ENCODE peak calls at places on chromosomes 16 and 17, in five cellular contexts. I is GM04503; A is NCI-H446 treated with DMSO at 0.1 percent for 48 hours; C is stimulated activated naive B cell treated with anti-CD40 and anti-IgM and Interleukin-4, amounts not matched to agents 10 μg/mL and 1 μg/mL and 100 μg/mL, for 72 hours; X is kidney glomerular epithelial cell. S is an unnamed sample.
A peak's percentile ranks its signal among the peaks of the same experiment; 100 is the strongest.

GRCh38 chr17:6578491-6578890 is 22.1 kb upstream of the PITPNM3 start:
- DNase-seq in X (no peak), I (no peak), C (no peak), A (no peak), S (no peak)

GRCh38 chr16:85902366-85903155 is 3.6 kb downstream of the IRF8 start:
- DNase-seq in X (no peak), A (no peak), I (no peak), C (peak; percentile 75), S (no peak)

GRCh38 chr17:38428150-38428642 is at the start of gene ARHGAP23:
- DNase-seq in A (no peak), C (no peak), X (peak; percentile 63), I (no peak), S (no peak)

GRCh38 chr17:42403150-42403549 is 14.9 kb upstream of the STAT3 start:
- DNase-seq in I (no peak), C (no peak), X (no peak), A (no peak), S (no peak)

GRCh38 chr17:33725675-33726271 is 432.7 kb upstream of the ASIC2 start:
- DNase-seq in I (no peak), C (no peak), X (no peak), A (no peak), S (no peak)

GRCh38 chr16:83956336-83957289 is 3.6 kb downstream of the OSGIN1 start:
- DNase-seq in I (no peak), C (peak; percentile 65), A (no peak), X (peak; percentile 48), S (peak; percentile 61)

GRCh38 chr17:41885733-41886132 is 20.5 kb upstream of the KLHL11 start:
- DNase-seq in X (peak; percentile 8), A (no peak), C (no peak), I (no peak), S (no peak)

GRCh38 chr17:7587831-7588230 is 2.1 kb downstream of the SOX15 start:
- DNase-seq in A (no peak), X (no peak), C (no peak), I (no peak), S (no peak)

GRCh38 chr16:84138500-84138823 is 6.5 kb downstream of the HSDL1 start:
- DNase-seq in C (no peak), A (no peak), X (no peak), I (no peak), S (no peak)

GRCh38 chr16:31010539-31010938 is at the start of gene STX1B:
- DNase-seq in A (no peak), X (no peak), C (no peak), I (no peak), S (no peak)

GRCh38 chr17:20300399-20301037 is 166.8 kb downstream of the LGALS9B start:
- DNase-seq in A (no peak), X (no peak), I (peak; percentile 45), C (no peak), S (no peak)

GRCh38 chr17:65559802-65560627 is 1.4 kb downstream of the AXIN2 start:
- DNase-seq in I (no peak), X (no peak), A (no peak), C (no peak), S (no peak)

GRCh38 chr17:40932608-40933007 is 4.8 kb downstream of the KRT23 start:
- DNase-seq in C (no peak), A (no peak), I (no peak), X (peak; percentile 98), S (no peak)

GRCh38 chr17:6551909-6552768 is 4.2 kb downstream of the PITPNM3 start:
- DNase-seq in A (peak; percentile 69), I (no peak), C (no peak), X (no peak), S (peak; percentile 85)

GRCh38 chr16:23757937-23758619 is 3.3 kb downstream of the CHP2 start:
- DNase-seq in X (no peak), A (no peak), C (no peak), I (no peak), S (no peak)

GRCh38 chr17:63549289-63549945 is 860 bp upstream of the DCAF7 start:
- DNase-seq in I (no peak), X (no peak), A (no peak), C (no peak), S (no peak)

GRCh38 chr17:43616865-43617264 is 44.9 kb downstream of the MEOX1 start:
- DNase-seq in I (no peak), C (no peak), A (no peak), X (no peak), S (no peak)

GRCh38 chr17:3385869-3386816 is at the start of gene OR3A2:
- DNase-seq in I (no peak), A (no peak), X (no peak), C (no peak), S (no peak)

GRCh38 chr16:87734644-87735043 is 31.1 kb downstream of the KLHDC4 start:
- DNase-seq in C (no peak), A (no peak), X (no peak), I (no peak), S (no peak)

GRCh38 chr17:47096343-47096742 is 92.8 kb downstream of the CDC27 start:
- DNase-seq in C (no peak), I (no peak), A (no peak), X (no peak), S (no peak)

S was measured in keratinocyte.